ENCODE peak calls at places on chromosome 22, in five cellular contexts. F is kidney epithelial cell; K is activated naive CD4-positive, alpha-beta T cell treated with anti-CD3 and anti-CD28 coated beads, Interleukin-2, amount 50 U/mL, for 16 hours; M is heart right ventricle; D is A172. P is an unnamed sample.

GRCh38 chr22:30078320-30079311 is 1.6 kb upstream of the HORMAD2 start:
- DNase-seq in M (no peak), F (no peak), K (peak), D (no peak), P (no peak)

GRCh38 chr22:50567721-50568252 is 5.1 kb upstream of the SYCE3 start:
- DNase-seq in M (no peak), F (no peak), D (no peak), K (no peak), P (no peak)

GRCh38 chr22:45072322-45072903 is 62.6 kb upstream of the PHF21B start:
- DNase-seq in M (no peak), F (peak), D (peak), K (no peak), P (no peak)

GRCh38 chr22:29265929-29266328 is 1.9 kb downstream of the RHBDD3 start:
- DNase-seq in K (no peak), F (no peak), M (no peak), D (no peak), P (no peak)

GRCh38 chr22:41070665-41071331 is 21.6 kb upstream of the EP300 start:
- DNase-seq in K (no peak), F (no peak), M (no peak), D (no peak), P (peak)

GRCh38 chr22:39546889-39547586 is 14.5 kb upstream of the RPS19BP1 start:
- DNase-seq in D (peak), M (no peak), F (no peak), K (no peak), P (no peak)

GRCh38 chr22:35991168-35991567 is 37.5 kb downstream of the RBFOX2 start:
- DNase-seq in F (no peak), D (no peak), M (no peak), K (no peak), P (no peak)

GRCh38 chr22:39292561-39293074 is 26.8 kb downstream of the RPL3 start:
- DNase-seq in K (no peak), M (peak), F (peak), D (peak), P (peak)

GRCh38 chr22:20239951-20240773 is 28.0 kb downstream of the RTN4R start:
- DNase-seq in K (no peak), M (peak), D (no peak), F (no peak), P (no peak)

GRCh38 chr22:49966716-49967332 is 6.3 kb downstream of the PIM3 start:
- DNase-seq in M (peak), D (no peak), F (no peak), K (no peak), P (peak)

GRCh38 chr22:31857247-31857646 is 87.1 kb upstream of the YWHAH start:
- DNase-seq in F (peak), M (no peak), D (no peak), K (no peak), P (no peak)

GRCh38 chr22:48948575-48949170 is 879.0 kb downstream of the BRD1 start:
- DNase-seq in F (no peak), M (no peak), K (no peak), D (no peak), P (peak)

GRCh38 chr22:38820021-38820420 is 23.8 kb downstream of the NPTXR start:
- DNase-seq in F (no peak), M (no peak), D (no peak), K (no peak), P (no peak)

GRCh38 chr22:47204002-47204979 is 441.8 kb downstream of the TBC1D22A start:
- DNase-seq in M (no peak), F (no peak), D (no peak), K (no peak), P (peak)

GRCh38 chr22:30262917-30263741 is 3.5 kb downstream of the OSM start:
- DNase-seq in D (no peak), F (no peak), M (peak), K (peak), P (peak)

GRCh38 chr22:27114186-27114585 is 456.8 kb downstream of the MIAT start:
- DNase-seq in F (no peak), D (no peak), M (no peak), K (no peak), P (no peak)

GRCh38 chr22:34135749-34136148 is 215.5 kb upstream of the LARGE1 start:
- DNase-seq in F (no peak), D (no peak), M (no peak), K (no peak), P (no peak)

GRCh38 chr22:39215430-39216142 is 29.2 kb downstream of the PDGFB start:
- DNase-seq in F (no peak), M (no peak), D (no peak), K (peak), P (peak)

GRCh38 chr22:50014655-50015401 is 2.3 kb upstream of the IL17REL start:
- DNase-seq in F (no peak), K (peak), M (no peak), D (no peak), P (peak)

GRCh38 chr22:42769574-42770447 is 49.1 kb upstream of the A4GALT start:
- DNase-seq in M (peak), D (peak), F (peak), K (no peak), P (peak)

GRCh38 chr22:22167791-22168189 is 76.8 kb upstream of the VPREB1 start:
- DNase-seq in D (no peak), K (no peak), F (no peak), M (no peak), P (no peak)

GRCh38 chr22:22849640-22850610 is 37.7 kb upstream of the IGLL5 start:
- DNase-seq in D (no peak), F (no peak), K (no peak), M (no peak), P (no peak)

GRCh38 chr22:24060375-24060788 is 49.3 kb downstream of the CABIN1 start:
- DNase-seq in K (no peak), M (no peak), D (peak), F (peak), P (no peak)

GRCh38 chr22:48093981-48094380 is 1331.5 kb downstream of the TBC1D22A start:
- DNase-seq in D (no peak), K (no peak), F (no peak), M (no peak), P (no peak)

GRCh38 chr22:47100646-47101045 is 338.2 kb downstream of the TBC1D22A start:
- DNase-seq in F (no peak), D (no peak), M (no peak), K (no peak), P (no peak)

GRCh38 chr22:46596032-46596441 is 24.1 kb upstream of the GRAMD4 start:
- DNase-seq in D (no peak), M (peak), K (no peak), F (peak), P (peak)

GRCh38 chr22:20583471-20583922 is 76.1 kb downstream of the MED15 start:
- DNase-seq in M (peak), F (no peak), K (peak), D (no peak), P (no peak)

GRCh38 chr22:32018056-32018455 is 25.0 kb upstream of the SLC5A1 start:
- DNase-seq in K (no peak), D (peak), M (no peak), F (no peak), P (no peak)

GRCh38 chr22:27075028-27075678 is 417.8 kb downstream of the MIAT start:
- DNase-seq in F (no peak), M (no peak), K (no peak), D (no peak), P (no peak)

GRCh38 chr22:22047776-22048175 is 65.2 kb upstream of the TOP3B start:
- DNase-seq in M (no peak), D (no peak), F (no peak), K (no peak), P (no peak)

GRCh38 chr22:42196454-42196853 is 65.8 kb upstream of the CYP2D6 start:
- DNase-seq in F (no peak), D (no peak), M (no peak), K (no peak), P (no peak)

GRCh38 chr22:16958475-16958874 is 49.5 kb downstream of the GAB4 start:
- DNase-seq in M (no peak), K (no peak), D (no peak), F (no peak), P (no peak)

GRCh38 chr22:43227231-43227630 is 40.3 kb upstream of the TTLL12 start:
- DNase-seq in F (no peak), D (no peak), M (no peak), K (no peak), P (no peak)

GRCh38 chr22:46196268-46196667 is 45.9 kb downstream of the PPARA start:
- DNase-seq in K (no peak), F (no peak), D (no peak), M (peak), P (no peak)

GRCh38 chr22:44026066-44026629 is 2.0 kb downstream of the PARVB start:
- DNase-seq in D (no peak), K (no peak), F (no peak), M (no peak), P (no peak)

GRCh38 chr22:25702571-25703167 is 39.3 kb upstream of the MYO18B start:
- DNase-seq in K (no peak), F (no peak), M (no peak), D (no peak), P (no peak)